ENCODE peak calls at places on chromosomes 12 and 14, in four cellular contexts. O, U, M and G are unnamed samples.

GRCh38 chr12:26135010-26135420 is 10.2 kb upstream of the BHLHE41 start:
- DNase-seq in U (no peak), M (no peak), O (no peak), G (no peak)

GRCh38 chr12:10960260-10960659 is 21.2 kb upstream of the TAS2R14 start:
- DNase-seq in M (no peak), U (no peak), O (no peak), G (no peak)

GRCh38 chr14:47195582-47195981 is 479.8 kb downstream of the MDGA2 start:
- DNase-seq in O (no peak), M (no peak), U (no peak), G (no peak)

GRCh38 chr12:127664901-127665300 is 602.1 kb upstream of the TMEM132C start:
- DNase-seq in O (no peak), U (no peak), M (no peak), G (no peak)

GRCh38 chr12:59036973-59037807 is 116.9 kb upstream of the LRIG3 start:
- DNase-seq in O (no peak), U (no peak), M (no peak), G (no peak)

GRCh38 chr12:94318178-94318577 is 141.5 kb downstream of the CEP83 start:
- DNase-seq in O (no peak), U (no peak), M (peak; percentile 31), G (no peak)

GRCh38 chr12:78719721-78720120 is 144.9 kb upstream of the SYT1 start:
- DNase-seq in O (no peak), M (no peak), U (no peak), G (no peak)

GRCh38 chr12:79973774-79974173 is 38.9 kb upstream of the PPP1R12A start:
- DNase-seq in U (no peak), M (no peak), O (no peak), G (no peak)

GRCh38 chr12:93370947-93371346 is 6.8 kb upstream of the NUDT4 start:
- DNase-seq in O (no peak), U (no peak), M (no peak), G (peak; percentile 37)

GRCh38 chr12:79691299-79692248 is 810 bp upstream of the PAWR start:
- DNase-seq in M (no peak), U (peak; percentile 15), O (no peak), G (no peak)

GRCh38 chr14:33357225-33358010 is 418.7 kb downstream of the NPAS3 start:
- DNase-seq in O (no peak), M (no peak), U (no peak), G (no peak)

GRCh38 chr12:96578526-96579125 is 89.2 kb downstream of the CFAP54 start:
- DNase-seq in O (peak; percentile 35), U (peak; percentile 32), M (peak; percentile 57), G (no peak)

GRCh38 chr12:102833687-102834435 is 83.2 kb downstream of the PAH start:
- DNase-seq in U (no peak), O (no peak), M (no peak), G (peak; percentile 67)

GRCh38 chr12:43728117-43728516 is 30.5 kb downstream of the PUS7L start:
- DNase-seq in O (no peak), U (no peak), M (no peak), G (no peak)

GRCh38 chr12:115597157-115597712 is 680.3 kb downstream of the MED13L start:
- DNase-seq in O (peak; percentile 22), U (no peak), M (no peak), G (no peak)

GRCh38 chr12:1575287-1575798 is 19.0 kb downstream of the FBXL14 start:
- DNase-seq in M (no peak), O (no peak), U (peak; percentile 48), G (no peak)

GRCh38 chr12:96398422-96399080 is 1.7 kb downstream of the CDK17 start:
- DNase-seq in O (no peak), M (no peak), U (no peak), G (no peak)

GRCh38 chr12:65895759-65896656 is 71.7 kb downstream of the HMGA2 start:
- DNase-seq in U (no peak), O (no peak), M (no peak), G (no peak)

GRCh38 chr12:120037851-120038250 is 48.8 kb downstream of the BICDL1 start:
- DNase-seq in O (no peak), M (no peak), U (no peak), G (no peak)

GRCh38 chr12:122935318-122935717 is 30.9 kb downstream of the ABCB9 start:
- DNase-seq in M (no peak), O (no peak), U (no peak), G (no peak)

GRCh38 chr12:3250576-3250975 is 173.4 kb downstream of the TSPAN9 start:
- DNase-seq in M (no peak), U (no peak), O (no peak), G (no peak)

GRCh38 chr12:92899388-92900001 is 29.6 kb downstream of the EEA1 start:
- DNase-seq in U (peak; percentile 8), M (no peak), O (no peak), G (no peak)

GRCh38 chr14:80987235-80988032 is 32.0 kb downstream of the TSHR start:
- DNase-seq in U (peak; percentile 69), M (no peak), O (peak; percentile 47), G (peak; percentile 73)

GRCh38 chr14:76715102-76715926 is 46.0 kb upstream of the VASH1 start:
- DNase-seq in M (no peak), U (no peak), O (peak; percentile 65), G (no peak)

GRCh38 chr12:6276247-6276887 is 34.1 kb upstream of the PLEKHG6 start:
- DNase-seq in M (no peak), U (no peak), O (no peak), G (no peak)

GRCh38 chr12:40105265-40105514 is 691 bp downstream of the SLC2A13 start:
- DNase-seq in M (no peak), U (peak; percentile 80), O (no peak), G (no peak)

GRCh38 chr14:93619176-93619793 is 169.0 kb downstream of the PRIMA1 start:
- DNase-seq in U (peak; percentile 47), M (peak; percentile 5), O (peak; percentile 25), G (peak; percentile 44)

GRCh38 chr12:20127401-20127800 is 240.9 kb upstream of the PDE3A start:
- DNase-seq in O (no peak), U (no peak), M (no peak), G (no peak)

GRCh38 chr12:21413369-21414277 is 23.8 kb upstream of the PYROXD1 start:
- DNase-seq in M (no peak), O (peak; percentile 71), U (no peak), G (no peak)

GRCh38 chr12:63965936-63966602 is 121.6 kb downstream of the SRGAP1 start:
- DNase-seq in M (no peak), U (no peak), O (no peak), G (no peak)

GRCh38 chr14:91140672-91141071 is 26.8 kb downstream of the DGLUCY start:
- DNase-seq in O (peak; percentile 13), M (no peak), U (peak; percentile 40), G (peak; percentile 49)

GRCh38 chr12:51907083-51907863 is at the start of gene ACVRL1:
- DNase-seq in M (no peak), O (no peak), U (no peak), G (no peak)

GRCh38 chr12:19150273-19150895 is 20.9 kb downstream of the PLEKHA5 start:
- DNase-seq in U (no peak), O (no peak), M (no peak), G (no peak)

GRCh38 chr12:118958520-118958919 is 22.8 kb upstream of the SRRM4 start:
- DNase-seq in M (no peak), U (no peak), O (no peak), G (no peak)

GRCh38 chr14:69038449-69039286 is 59.6 kb upstream of the ACTN1 start:
- DNase-seq in M (no peak), U (peak; percentile 70), O (no peak), G (no peak)

GRCh38 chr14:50901361-50901760 is 29.5 kb downstream of the ABHD12B start:
- DNase-seq in M (no peak), O (no peak), U (no peak), G (no peak)

GRCh38 chr14:73457935-73458218 is 469 bp downstream of the NUMB start:
- DNase-seq in U (peak; percentile 47), M (no peak), O (no peak), G (peak; percentile 38)

GRCh38 chr12:10301103-10301502 is 6.6 kb upstream of the KLRD1 start:
- DNase-seq in M (no peak), U (no peak), O (no peak), G (no peak)

GRCh38 chr12:76529226-76529918 is 30.2 kb downstream of the OSBPL8 start:
- DNase-seq in U (no peak), M (no peak), O (peak; percentile 21), G (no peak)

GRCh38 chr12:53995311-53996187 is 4.4 kb upstream of the HOXC9 start:
- DNase-seq in O (peak; percentile 88), U (peak; percentile 60), M (no peak), G (peak; percentile 76)

GRCh38 chr12:53997324-53998173 is 2.4 kb upstream of the HOXC9 start:
- DNase-seq in M (no peak), O (no peak), U (no peak), G (no peak)

GRCh38 chr12:53996886-53997217 is 3.1 kb upstream of the HOXC9 start:
- DNase-seq in O (no peak), M (no peak), U (no peak), G (no peak)

GRCh38 chr12:53994691-53995310 is 5.2 kb upstream of the HOXC9 start:
- DNase-seq in U (no peak), M (no peak), O (peak; percentile 65), G (no peak)

GRCh38 chr12:53996188-53996885 is 3.6 kb upstream of the HOXC9 start:
- DNase-seq in U (no peak), O (no peak), M (no peak), G (no peak)
- TF ChIP-seq USF1 in U (no peak), O (no peak), M (no peak), G (no peak)

DNA sequence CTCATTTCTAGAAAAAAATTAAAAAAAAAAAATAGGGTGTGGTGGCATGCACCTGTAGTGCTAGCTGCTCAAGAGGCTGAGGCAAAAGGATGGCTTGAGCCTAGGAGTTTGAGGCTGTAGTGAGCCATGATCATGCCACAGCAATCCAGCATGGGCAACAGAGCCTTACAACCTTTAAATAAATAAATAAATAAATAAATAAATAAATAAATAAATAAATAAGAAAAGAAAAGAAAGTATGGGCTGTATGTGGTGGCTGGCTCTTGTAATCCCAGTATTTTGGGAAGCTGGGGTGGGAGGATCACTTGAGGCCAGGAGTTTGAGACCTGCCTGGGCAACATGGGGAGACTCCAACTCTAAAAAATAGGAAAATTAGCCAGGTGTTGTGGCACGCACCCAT is 308.2 kb downstream of the ACSS3 start:
- DNase-seq in U (no peak), O (no peak), M (no peak), G (no peak)
- TF ChIP-seq USF1 in U (no peak), O (no peak), M (no peak), G (no peak)

GRCh38 chr14:65242732-65243134 is 140.4 kb upstream of the MAX start:
- DNase-seq in U (no peak), M (no peak), O (no peak), G (no peak)
- TF ChIP-seq USF1 in U (no peak), M (no peak), O (no peak), G (no peak)

DNA sequence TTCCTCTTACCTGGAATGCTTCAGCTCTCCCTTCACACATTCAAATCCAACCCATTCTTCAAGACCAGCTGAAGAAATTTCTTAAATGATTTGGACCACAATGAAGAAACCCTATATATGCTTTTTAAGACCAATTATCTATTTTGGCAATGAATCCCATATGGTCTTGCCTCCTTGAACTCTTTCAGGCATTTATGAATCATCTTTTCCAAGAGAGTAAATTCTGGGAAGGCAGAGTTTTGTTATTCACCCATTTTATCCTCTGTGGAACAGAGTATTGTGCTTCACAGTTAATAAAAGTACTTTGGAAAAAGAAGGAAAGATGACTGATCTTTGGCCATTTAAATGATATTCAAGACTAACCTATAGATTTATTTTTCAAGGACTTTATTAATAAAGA is 14.0 kb downstream of the GIT2 start:
- DNase-seq in M (no peak), O (no peak), U (no peak), G (no peak)
- TF ChIP-seq USF1 in M (no peak), O (no peak), U (no peak), G (no peak)